ENCODE peak calls at places on chromosomes 1 and 21, in eight cellular contexts. X is endothelial cell, Z is lower lobe of right lung, H is nephron progenitor cell, Y is GOT3, V is T-helper 2 cell, J is AG04449, P is MCF 10A. S is an unnamed sample.

GRCh38 chr1:113678159-113678469 is 81.2 kb downstream of the PHTF1 start:
- DNase-seq in X (no peak), Z (no peak), H (no peak), Y (no peak), V (no peak), J (no peak), P (no peak), S (no peak)

GRCh38 chr1:22494943-22495579 is 43.4 kb downstream of the ZBTB40 start:
- DNase-seq in X (no peak), Z (no peak), H (no peak), Y (no peak), V (no peak), J (no peak), P (no peak), S (no peak)

GRCh38 chr1:178055779-178056471 is 38.0 kb upstream of the RASAL2 start:
- DNase-seq in X (no peak), Z (peak), H (no peak), Y (no peak), V (no peak), J (no peak), P (peak), S (no peak)

GRCh38 chr1:154579382-154579781 is 11.8 kb downstream of the CHRNB2 start:
- DNase-seq in X (no peak), Z (no peak), H (no peak), Y (no peak), V (no peak), J (no peak), P (no peak), S (no peak)

GRCh38 chr1:215104283-215104682 is 21.7 kb downstream of the KCNK2 start:
- DNase-seq in X (no peak), Z (no peak), H (no peak), Y (no peak), V (no peak), J (no peak), P (peak), S (no peak)

GRCh38 chr21:35649186-35649585 is 411.1 kb downstream of the SETD4 start:
- DNase-seq in X (no peak), Z (no peak), H (no peak), Y (no peak), V (no peak), J (no peak), P (peak), S (no peak)

GRCh38 chr1:56202743-56203142 is 376.6 kb downstream of the PLPP3 start:
- DNase-seq in X (no peak), Z (no peak), H (no peak), Y (no peak), V (no peak), J (no peak), P (no peak), S (no peak)

GRCh38 chr1:30039354-30040080 is 683.9 kb downstream of the MATN1 start:
- DNase-seq in X (no peak), Z (no peak), H (no peak), Y (no peak), V (no peak), J (no peak), P (no peak), S (no peak)

GRCh38 chr1:26315874-26316850 is 1.6 kb upstream of the CD52 start:
- DNase-seq in X (no peak), Z (no peak), H (no peak), Y (no peak), V (no peak), J (no peak), P (no peak), S (no peak)

GRCh38 chr1:228174482-228175315 is 9.1 kb downstream of the IBA57 start:
- DNase-seq in X (no peak), Z (peak), H (no peak), Y (no peak), V (peak), J (no peak), P (no peak), S (peak)

GRCh38 chr1:170267317-170267716 is 121.6 kb downstream of the NTMT2 start:
- DNase-seq in X (no peak), Z (no peak), H (no peak), Y (no peak), V (no peak), J (no peak), P (peak), S (no peak)

GRCh38 chr1:41424581-41425118 is 59.8 kb downstream of the EDN2 start:
- DNase-seq in X (no peak), Z (no peak), H (no peak), Y (no peak), V (no peak), J (no peak), P (no peak), S (no peak)

GRCh38 chr1:167935252-167936067 is 1.0 kb upstream of the DCAF6 start:
- DNase-seq in X (no peak), Z (no peak), H (peak), Y (peak), V (peak), J (no peak), P (peak), S (peak)

GRCh38 chr1:171486048-171486519 is 754 bp downstream of the PRRC2C start:
- DNase-seq in X (no peak), Z (no peak), H (no peak), Y (no peak), V (peak), J (peak), P (peak), S (peak)

S was measured in effector CD4-positive, alpha-beta T cell.